ENCODE peak calls at places on chromosomes 16 and 17, in ten cellular contexts. J, V, Z, H, I, Q, R, O, K and S are unnamed samples.

GRCh38 chr17:49452173-49452572 is 37.5 kb upstream of the PHB1 start:
- DNase-seq in R (no peak), Z (no peak), Q (no peak), J (no peak), O (no peak), I (no peak), K (no peak), H (no peak), V (no peak), S (no peak)

GRCh38 chr17:75065562-75066151 is 18.6 kb downstream of the KCTD2 start:
- DNase-seq in I (peak), R (no peak), J (no peak), Z (no peak), Q (no peak), K (no peak), H (no peak), O (no peak), V (no peak), S (no peak)

GRCh38 chr17:38958756-38959155 is 8.4 kb downstream of the FBXO47 start:
- DNase-seq in O (no peak), R (no peak), K (no peak), Z (no peak), V (no peak), I (no peak), H (no peak), Q (no peak), J (peak), S (no peak)

GRCh38 chr17:3645310-3645709 is 8.8 kb downstream of the CTNS start:
- DNase-seq in V (no peak), H (no peak), R (no peak), K (no peak), Q (no peak), Z (no peak), J (no peak), I (no peak), O (no peak), S (no peak)

GRCh38 chr17:65154770-65155589 is 17.8 kb downstream of the RGS9 start:
- DNase-seq in V (no peak), J (peak), K (peak), O (peak), I (no peak), R (no peak), Q (no peak), Z (no peak), H (no peak), S (no peak)

GRCh38 chr16:19167710-19168172 is 299 bp upstream of the SYT17 start:
- DNase-seq in H (peak), I (peak), R (peak), K (peak), J (peak), Z (peak), O (peak), V (peak), Q (peak), S (peak)

GRCh38 chr17:27382025-27382424 is 74.2 kb upstream of the KSR1 start:
- DNase-seq in V (no peak), J (no peak), O (no peak), R (no peak), H (no peak), I (no peak), Z (no peak), K (no peak), Q (no peak), S (no peak)

GRCh38 chr17:21688293-21688949 is 3.9 kb upstream of the KCNJ18 start:
- DNase-seq in H (no peak), O (no peak), J (no peak), Q (no peak), V (no peak), Z (no peak), R (no peak), K (no peak), I (no peak), S (no peak)

GRCh38 chr17:4968166-4968915 is 724 bp upstream of the SPAG7 start:
- DNase-seq in Z (peak), Q (peak), O (no peak), R (peak), K (no peak), I (peak), J (no peak), V (no peak), H (peak), S (no peak)

GRCh38 chr16:5336898-5337297 is 239.3 kb upstream of the EEF2KMT start:
- DNase-seq in O (no peak), K (no peak), V (no peak), J (no peak), H (no peak), R (no peak), Z (no peak), Q (no peak), I (no peak), S (no peak)

GRCh38 chr16:22266546-22266945 is 30.7 kb upstream of the POLR3E start:
- DNase-seq in V (no peak), H (no peak), Z (no peak), I (no peak), Q (no peak), O (no peak), J (no peak), R (no peak), K (no peak), S (no peak)

GRCh38 chr16:28063611-28064061 is at the start of gene GSG1L:
- DNase-seq in Q (no peak), R (peak), Z (peak), V (no peak), O (no peak), K (no peak), H (no peak), I (no peak), J (no peak), S (no peak)

GRCh38 chr17:13153036-13153435 is 135.2 kb upstream of the ELAC2 start:
- DNase-seq in H (no peak), Q (no peak), V (no peak), K (no peak), I (no peak), O (peak), R (no peak), J (peak), Z (no peak), S (no peak)

GRCh38 chr16:57899771-57900661 is 70.9 kb downstream of the CNGB1 start:
- DNase-seq in I (peak), R (peak), K (peak), H (peak), Z (peak), V (peak), Q (peak), O (peak), J (peak), S (peak)

GRCh38 chr16:19680972-19681371 is 37.1 kb downstream of the KNOP1 start:
- DNase-seq in O (no peak), H (no peak), I (no peak), Q (no peak), R (peak), V (no peak), Z (no peak), K (no peak), J (no peak), S (no peak)

GRCh38 chr17:82577300-82577699 is 57.8 kb downstream of the FOXK2 start:
- DNase-seq in V (no peak), O (no peak), Q (no peak), J (no peak), I (no peak), H (no peak), K (no peak), R (no peak), Z (no peak), S (no peak)

GRCh38 chr17:9907883-9908648 is 3.0 kb upstream of the RCVRN start:
- DNase-seq in Z (no peak), O (no peak), K (no peak), I (no peak), J (no peak), H (no peak), R (no peak), Q (no peak), V (no peak), S (no peak)

GRCh38 chr17:19485800-19486340 is 47.8 kb upstream of the SLC47A1 start:
- DNase-seq in K (no peak), Q (no peak), Z (no peak), V (no peak), R (no peak), O (no peak), I (no peak), H (no peak), J (no peak), S (no peak)

GRCh38 chr17:14061666-14062560 is 7.4 kb upstream of the COX10 start:
- DNase-seq in V (peak), I (no peak), R (no peak), J (peak), O (peak), K (no peak), Z (no peak), H (no peak), Q (no peak), S (no peak)

GRCh38 chr16:2210386-2211365 is at the start of gene BRICD5:
- DNase-seq in Q (no peak), I (no peak), O (no peak), R (no peak), K (no peak), Z (no peak), V (no peak), H (no peak), J (no peak), S (peak)

GRCh38 chr17:2416010-2416734 is 15.3 kb upstream of the MNT start:
- DNase-seq in V (peak), Q (peak), J (peak), H (peak), O (peak), Z (peak), I (peak), K (peak), R (peak), S (peak)

GRCh38 chr17:77645441-77646430 is 312.8 kb upstream of the TNRC6C start:
- DNase-seq in J (no peak), V (no peak), R (no peak), I (peak), O (no peak), Q (no peak), K (no peak), H (no peak), Z (no peak), S (no peak)

GRCh38 chr16:88317619-88317977 is 65.2 kb upstream of the ZNF469 start:
- DNase-seq in Q (no peak), K (no peak), R (peak), H (no peak), V (no peak), J (peak), I (no peak), Z (no peak), O (no peak), S (no peak)

GRCh38 chr16:74448990-74449389 is 27.7 kb upstream of the CLEC18B start:
- DNase-seq in V (peak), K (peak), O (peak), H (no peak), I (no peak), Q (no peak), J (peak), Z (peak), R (peak), S (no peak)